ENCODE peak calls at places on chromosomes 7 and 10, in nine cellular contexts. One of them, this sample, is unnamed.

GRCh38 chr10:124173298-124173900 is 80.0 kb upstream of the CHST15 start:
- DNase-seq in natural killer cell: no peak
- DNase-seq in astrocyte of the cerebellum: no peak
- DNase-seq in thoracic aorta: no peak
- DNase-seq in GM12864: no peak
- DNase-seq in HCT116: no peak
- DNase-seq in spleen: no peak
- DNase-seq in endothelial cell: no peak
- DNase-seq in choroid plexus epithelial cell: no peak
- DNase-seq in this sample: no peak

GRCh38 chr10:31678139-31678536 is 250.5 kb downstream of the ARHGAP12 start:
- DNase-seq in endothelial cell: no peak
- DNase-seq in natural killer cell: no peak
- DNase-seq in choroid plexus epithelial cell: no peak
- DNase-seq in thoracic aorta: no peak
- DNase-seq in spleen: no peak
- DNase-seq in astrocyte of the cerebellum: no peak
- DNase-seq in GM12864: no peak
- DNase-seq in HCT116: no peak
- DNase-seq in this sample: no peak

GRCh38 chr10:133306941-133307379 is 1.7 kb downstream of the TUBGCP2 start:
- DNase-seq in astrocyte of the cerebellum: no peak
- DNase-seq in GM12864: no peak
- DNase-seq in endothelial cell: no peak
- DNase-seq in choroid plexus epithelial cell: no peak
- DNase-seq in thoracic aorta: no peak
- DNase-seq in spleen: peak; percentile 81
- DNase-seq in HCT116: no peak
- DNase-seq in natural killer cell: no peak
- DNase-seq in this sample: no peak

GRCh38 chr7:151243411-151244155 is 4.9 kb downstream of the SMARCD3 start:
- DNase-seq in HCT116: no peak
- DNase-seq in GM12864: no peak
- DNase-seq in endothelial cell: no peak
- DNase-seq in thoracic aorta: no peak
- DNase-seq in natural killer cell: no peak
- DNase-seq in spleen: peak; percentile 83
- DNase-seq in choroid plexus epithelial cell: no peak
- DNase-seq in astrocyte of the cerebellum: no peak
- DNase-seq in this sample: no peak

GRCh38 chr7:155454183-155455112 is 3.5 kb upstream of the EN2 start:
- DNase-seq in HCT116: no peak
- DNase-seq in GM12864: no peak
- DNase-seq in spleen: peak; percentile 64
- DNase-seq in astrocyte of the cerebellum: no peak
- DNase-seq in endothelial cell: no peak
- DNase-seq in thoracic aorta: no peak
- DNase-seq in choroid plexus epithelial cell: no peak
- DNase-seq in natural killer cell: no peak
- DNase-seq in this sample: no peak

GRCh38 chr7:90595801-90596683 is at the start of gene CDK14:
- DNase-seq in natural killer cell: peak; percentile 22
- DNase-seq in GM12864: no peak
- DNase-seq in thoracic aorta: peak; percentile 45
- DNase-seq in spleen: peak; percentile 97
- DNase-seq in choroid plexus epithelial cell: peak; percentile 75
- DNase-seq in endothelial cell: peak; percentile 85
- DNase-seq in astrocyte of the cerebellum: peak; percentile 28
- DNase-seq in HCT116: peak; percentile 23
- DNase-seq in this sample: peak; percentile 75

GRCh38 chr7:5699951-5700384 is 81.5 kb downstream of the RNF216 start:
- DNase-seq in choroid plexus epithelial cell: peak; percentile 75
- DNase-seq in endothelial cell: no peak
- DNase-seq in GM12864: peak; percentile 93
- DNase-seq in thoracic aorta: no peak
- DNase-seq in HCT116: no peak
- DNase-seq in natural killer cell: no peak
- DNase-seq in spleen: no peak
- DNase-seq in astrocyte of the cerebellum: no peak
- DNase-seq in this sample: no peak

GRCh38 chr10:129971381-129972144 is 7.5 kb upstream of the EBF3 start:
- DNase-seq in endothelial cell: peak; percentile 78
- DNase-seq in spleen: peak; percentile 79
- DNase-seq in astrocyte of the cerebellum: no peak
- DNase-seq in thoracic aorta: no peak
- DNase-seq in choroid plexus epithelial cell: peak; percentile 56
- DNase-seq in natural killer cell: no peak
- DNase-seq in HCT116: no peak
- DNase-seq in GM12864: no peak
- DNase-seq in this sample: no peak

GRCh38 chr10:5910323-5911100 is 20.5 kb downstream of the FBH1 start:
- DNase-seq in astrocyte of the cerebellum: no peak
- DNase-seq in endothelial cell: no peak
- DNase-seq in natural killer cell: no peak
- DNase-seq in spleen: no peak
- DNase-seq in thoracic aorta: no peak
- DNase-seq in GM12864: no peak
- DNase-seq in HCT116: no peak
- DNase-seq in choroid plexus epithelial cell: peak; percentile 41
- DNase-seq in this sample: no peak

GRCh38 chr10:7520496-7521485 is 110.0 kb upstream of the SFMBT2 start:
- DNase-seq in spleen: no peak
- DNase-seq in thoracic aorta: no peak
- DNase-seq in astrocyte of the cerebellum: no peak
- DNase-seq in natural killer cell: no peak
- DNase-seq in endothelial cell: no peak
- DNase-seq in HCT116: no peak
- DNase-seq in GM12864: peak; percentile 25
- DNase-seq in choroid plexus epithelial cell: no peak
- DNase-seq in this sample: no peak

GRCh38 chr7:2032030-2032875 is 200.5 kb downstream of the MAD1L1 start:
- DNase-seq in GM12864: no peak
- DNase-seq in thoracic aorta: no peak
- DNase-seq in choroid plexus epithelial cell: peak; percentile 34
- DNase-seq in spleen: peak; percentile 61
- DNase-seq in natural killer cell: no peak
- DNase-seq in astrocyte of the cerebellum: peak; percentile 15
- DNase-seq in HCT116: no peak
- DNase-seq in endothelial cell: no peak
- DNase-seq in this sample: no peak

GRCh38 chr10:85666106-85666505 is 700.5 kb downstream of the GRID1 start:
- DNase-seq in HCT116: no peak
- DNase-seq in spleen: no peak
- DNase-seq in thoracic aorta: no peak
- DNase-seq in GM12864: no peak
- DNase-seq in astrocyte of the cerebellum: no peak
- DNase-seq in natural killer cell: no peak
- DNase-seq in choroid plexus epithelial cell: no peak
- DNase-seq in endothelial cell: no peak
- DNase-seq in this sample: no peak

GRCh38 chr7:24138366-24138765 is 145.6 kb upstream of the NPY start:
- DNase-seq in spleen: no peak
- DNase-seq in GM12864: no peak
- DNase-seq in astrocyte of the cerebellum: no peak
- DNase-seq in endothelial cell: no peak
- DNase-seq in HCT116: no peak
- DNase-seq in thoracic aorta: no peak
- DNase-seq in choroid plexus epithelial cell: no peak
- DNase-seq in natural killer cell: no peak
- DNase-seq in this sample: no peak

GRCh38 chr7:11818281-11818680 is 13.7 kb downstream of the THSD7A start:
- DNase-seq in endothelial cell: no peak
- DNase-seq in thoracic aorta: no peak
- DNase-seq in GM12864: no peak
- DNase-seq in spleen: no peak
- DNase-seq in astrocyte of the cerebellum: no peak
- DNase-seq in choroid plexus epithelial cell: no peak
- DNase-seq in natural killer cell: no peak
- DNase-seq in HCT116: no peak
- DNase-seq in this sample: no peak

GRCh38 chr10:1149793-1150637 is 93.8 kb downstream of the WDR37 start:
- DNase-seq in spleen: peak; percentile 72
- DNase-seq in astrocyte of the cerebellum: no peak
- DNase-seq in endothelial cell: no peak
- DNase-seq in GM12864: no peak
- DNase-seq in thoracic aorta: no peak
- DNase-seq in natural killer cell: peak; percentile 33
- DNase-seq in HCT116: no peak
- DNase-seq in choroid plexus epithelial cell: peak; percentile 62
- DNase-seq in this sample: no peak

GRCh38 chr10:1151071-1152033 is 95.2 kb downstream of the WDR37 start:
- DNase-seq in spleen: peak; percentile 48
- DNase-seq in GM12864: no peak
- DNase-seq in HCT116: no peak
- DNase-seq in endothelial cell: no peak
- DNase-seq in astrocyte of the cerebellum: no peak
- DNase-seq in natural killer cell: no peak
- DNase-seq in choroid plexus epithelial cell: peak; percentile 5
- DNase-seq in thoracic aorta: no peak
- DNase-seq in this sample: peak; percentile 22

GRCh38 chr10:1150638-1150955 is 94.4 kb downstream of the WDR37 start:
- DNase-seq in thoracic aorta: no peak
- DNase-seq in natural killer cell: no peak
- DNase-seq in HCT116: no peak
- DNase-seq in GM12864: no peak
- DNase-seq in spleen: no peak
- DNase-seq in endothelial cell: no peak
- DNase-seq in astrocyte of the cerebellum: no peak
- DNase-seq in choroid plexus epithelial cell: no peak
- DNase-seq in this sample: no peak

GRCh38 chr10:1147810-1148209 is 91.6 kb downstream of the WDR37 start:
- DNase-seq in natural killer cell: no peak
- DNase-seq in GM12864: no peak
- DNase-seq in endothelial cell: no peak
- DNase-seq in thoracic aorta: no peak
- DNase-seq in astrocyte of the cerebellum: no peak
- DNase-seq in HCT116: no peak
- DNase-seq in spleen: no peak
- DNase-seq in choroid plexus epithelial cell: no peak
- DNase-seq in this sample: no peak

GRCh38 chr10:1148855-1149620 is 92.9 kb downstream of the WDR37 start:
- DNase-seq in HCT116: no peak
- DNase-seq in GM12864: no peak
- DNase-seq in thoracic aorta: no peak
- DNase-seq in choroid plexus epithelial cell: no peak
- DNase-seq in astrocyte of the cerebellum: no peak
- DNase-seq in spleen: no peak
- DNase-seq in natural killer cell: no peak
- DNase-seq in endothelial cell: no peak
- DNase-seq in this sample: no peak
- TF ChIP-seq CTCF in HCT116: no peak
- TF ChIP-seq CTCF in GM12864: no peak
- TF ChIP-seq CTCF in thoracic aorta: no peak
- TF ChIP-seq CTCF in choroid plexus epithelial cell: no peak
- TF ChIP-seq CTCF in astrocyte of the cerebellum: no peak
- TF ChIP-seq CTCF in spleen: no peak
- TF ChIP-seq CTCF in natural killer cell: no peak
- TF ChIP-seq CTCF in endothelial cell: no peak
- TF ChIP-seq CTCF in this sample: no peak

DNA sequence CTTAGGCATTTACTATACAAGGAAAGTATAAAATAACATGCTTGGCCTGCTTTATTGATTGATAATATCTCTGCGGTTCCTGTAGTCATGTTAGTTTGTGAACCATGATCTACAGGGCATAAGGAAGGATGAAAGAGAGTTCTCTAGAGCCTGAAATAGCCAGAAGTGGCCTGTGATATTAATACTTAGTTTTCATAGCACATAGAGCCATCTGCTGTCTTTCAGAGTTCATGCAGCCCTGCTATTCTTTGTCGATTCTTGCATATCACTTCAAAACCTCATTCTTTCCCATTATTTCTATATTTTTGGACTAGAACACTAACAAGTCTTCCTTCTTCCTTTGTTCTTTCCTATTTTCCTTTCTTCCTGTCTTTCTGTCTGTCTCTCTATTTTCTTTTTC is 26.4 kb upstream of the PRKG1 start:
- DNase-seq in thoracic aorta: no peak
- DNase-seq in endothelial cell: no peak
- DNase-seq in choroid plexus epithelial cell: peak; percentile 45
- DNase-seq in astrocyte of the cerebellum: no peak
- DNase-seq in natural killer cell: no peak
- DNase-seq in spleen: no peak
- DNase-seq in GM12864: no peak
- DNase-seq in HCT116: no peak
- DNase-seq in this sample: no peak
- TF ChIP-seq CTCF in thoracic aorta: no peak
- TF ChIP-seq CTCF in endothelial cell: no peak
- TF ChIP-seq CTCF in choroid plexus epithelial cell: peak; percentile 47
- TF ChIP-seq CTCF in astrocyte of the cerebellum: no peak
- TF ChIP-seq CTCF in natural killer cell: no peak
- TF ChIP-seq CTCF in spleen: no peak
- TF ChIP-seq CTCF in GM12864: no peak
- TF ChIP-seq CTCF in HCT116: no peak
- TF ChIP-seq CTCF in this sample: no peak

GRCh38 chr10:95475003-95475383 is 86.2 kb downstream of the SORBS1 start:
- DNase-seq in spleen: no peak
- DNase-seq in choroid plexus epithelial cell: no peak
- DNase-seq in GM12864: no peak
- DNase-seq in endothelial cell: no peak
- DNase-seq in natural killer cell: no peak
- DNase-seq in thoracic aorta: no peak
- DNase-seq in astrocyte of the cerebellum: no peak
- DNase-seq in HCT116: no peak
- DNase-seq in this sample: no peak
- TF ChIP-seq CTCF in spleen: no peak
- TF ChIP-seq CTCF in choroid plexus epithelial cell: no peak
- TF ChIP-seq CTCF in GM12864: no peak
- TF ChIP-seq CTCF in endothelial cell: no peak
- TF ChIP-seq CTCF in natural killer cell: no peak
- TF ChIP-seq CTCF in thoracic aorta: no peak
- TF ChIP-seq CTCF in astrocyte of the cerebellum: no peak
- TF ChIP-seq CTCF in HCT116: no peak
- TF ChIP-seq CTCF in this sample: no peak

DNA sequence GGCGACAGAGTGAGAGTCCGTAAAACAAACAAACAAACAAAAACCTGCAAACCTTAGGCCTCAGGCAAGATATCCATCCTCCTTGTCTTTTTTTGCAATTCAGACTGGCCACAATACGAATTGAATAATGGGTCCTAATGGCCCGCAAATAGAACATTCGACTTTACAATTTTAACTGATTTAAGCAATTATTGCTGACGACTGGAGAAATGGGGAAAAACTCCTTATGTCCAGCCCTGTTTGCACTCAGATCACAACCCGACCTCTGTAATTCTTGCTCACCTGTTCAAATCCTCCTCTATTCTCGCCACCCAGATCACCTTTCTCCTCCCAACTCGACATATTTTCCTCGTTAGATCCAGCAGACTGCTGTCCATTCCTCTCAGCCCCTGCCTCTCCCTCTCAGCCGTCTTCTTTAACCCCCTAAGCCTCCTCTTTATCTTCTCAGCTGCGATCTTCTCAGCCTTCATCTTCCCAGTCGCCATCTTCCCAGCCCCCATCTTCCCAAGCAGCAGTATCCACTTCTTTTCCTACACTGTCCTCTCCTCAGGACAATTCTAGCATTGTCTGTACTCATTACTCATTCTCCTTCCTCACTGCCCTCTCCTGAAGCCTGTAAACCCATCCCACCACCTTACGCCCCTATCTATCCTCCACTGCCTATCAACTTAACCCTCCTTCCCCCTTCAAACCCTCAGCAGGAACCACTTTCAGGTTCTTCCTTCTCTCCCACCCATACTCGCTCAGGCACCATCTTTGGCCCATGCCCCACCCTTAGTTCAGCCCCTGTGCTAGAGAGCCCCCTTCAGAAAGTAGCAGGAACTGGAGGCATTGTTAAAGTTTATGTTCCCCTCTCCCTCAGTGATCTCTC is 61.8 kb downstream of the LRRC17 start:
- DNase-seq in natural killer cell: no peak
- DNase-seq in HCT116: no peak
- DNase-seq in GM12864: no peak
- DNase-seq in spleen: no peak
- DNase-seq in choroid plexus epithelial cell: no peak
- DNase-seq in thoracic aorta: no peak
- DNase-seq in astrocyte of the cerebellum: no peak
- DNase-seq in endothelial cell: no peak
- DNase-seq in this sample: no peak
- TF ChIP-seq CTCF in natural killer cell: no peak
- TF ChIP-seq CTCF in HCT116: no peak
- TF ChIP-seq CTCF in GM12864: peak; percentile 35
- TF ChIP-seq CTCF in spleen: no peak
- TF ChIP-seq CTCF in choroid plexus epithelial cell: peak; percentile 39
- TF ChIP-seq CTCF in thoracic aorta: no peak
- TF ChIP-seq CTCF in astrocyte of the cerebellum: no peak
- TF ChIP-seq CTCF in endothelial cell: no peak
- TF ChIP-seq CTCF in this sample: no peak

This sample was measured in MCF 10A.